ENCODE peak calls at places on chromosomes 12 and 14, in seven cellular contexts. B, G, I, M, Q, O and K are unnamed samples.

GRCh38 chr14:91143862-91144261 is 30.0 kb downstream of the DGLUCY start:
- DNase-seq in I (no peak), G (no peak), M (no peak), Q (peak), B (no peak), O (no peak), K (no peak)

GRCh38 chr12:40202095-40203059 is 22.4 kb upstream of the LRRK2 start:
- DNase-seq in G (no peak), B (peak), M (no peak), I (no peak), O (no peak), Q (no peak), K (no peak)

GRCh38 chr14:51458563-51458955 is 193.2 kb upstream of the FRMD6 start:
- DNase-seq in B (no peak), G (no peak), M (no peak), Q (no peak), O (no peak), I (no peak), K (peak)

GRCh38 chr12:28552472-28553061 is 362.3 kb downstream of the CCDC91 start:
- DNase-seq in G (no peak), B (no peak), M (no peak), Q (no peak), I (no peak), O (no peak), K (no peak)

GRCh38 chr14:61644834-61645233 is 50.5 kb upstream of the HIF1A start:
- DNase-seq in G (no peak), M (no peak), Q (no peak), I (no peak), O (no peak), B (no peak), K (no peak)

GRCh38 chr12:23127701-23128100 is 502.7 kb downstream of the ETNK1 start:
- DNase-seq in M (no peak), Q (no peak), I (no peak), G (no peak), B (no peak), O (no peak), K (no peak)

GRCh38 chr12:46763230-46763629 is 62.6 kb downstream of the SLC38A4 start:
- DNase-seq in G (no peak), I (no peak), O (no peak), Q (no peak), B (no peak), M (no peak), K (no peak)

GRCh38 chr14:67487937-67488893 is at the start of gene TMEM229B:
- DNase-seq in M (no peak), Q (no peak), B (peak), O (peak), G (peak), I (no peak), K (no peak)

GRCh38 chr12:93638095-93638494 is 39.1 kb upstream of the CRADD start:
- DNase-seq in B (no peak), Q (no peak), I (no peak), O (no peak), G (no peak), M (no peak), K (peak)

GRCh38 chr14:68208218-68208617 is 388.6 kb downstream of the RAD51B start:
- DNase-seq in G (no peak), I (no peak), O (no peak), M (no peak), Q (peak), B (no peak), K (no peak)

GRCh38 chr12:61412209-61412608 is 848.0 kb upstream of the USP15 start:
- DNase-seq in G (no peak), O (no peak), Q (no peak), B (no peak), M (no peak), I (no peak), K (no peak)

GRCh38 chr12:39872425-39872824 is 233.5 kb downstream of the SLC2A13 start:
- DNase-seq in O (no peak), Q (peak), M (no peak), G (no peak), B (peak), I (no peak), K (peak)

GRCh38 chr12:91778938-91779400 is 366.7 kb downstream of the BTG1 start:
- DNase-seq in I (no peak), Q (peak), G (no peak), M (peak), O (peak), B (peak), K (peak)

GRCh38 chr12:55720071-55720564 is at the start of gene RDH5:
- DNase-seq in I (no peak), O (no peak), M (no peak), G (no peak), B (no peak), Q (peak), K (peak)

GRCh38 chr12:108348842-108349241 is 9.7 kb upstream of the CMKLR1 start:
- DNase-seq in Q (no peak), B (no peak), M (no peak), I (no peak), O (no peak), G (no peak), K (no peak)

GRCh38 chr14:21652209-21652808 is 1.3 kb upstream of the OR4E2 start:
- DNase-seq in I (no peak), G (no peak), B (no peak), O (no peak), M (no peak), Q (no peak), K (no peak)

GRCh38 chr12:130664252-130664651 is 51.8 kb downstream of the RIMBP2 start:
- DNase-seq in I (no peak), B (no peak), O (no peak), M (no peak), G (no peak), Q (no peak), K (no peak)

GRCh38 chr14:35201066-35201465 is 78.7 kb downstream of the PRORP start:
- DNase-seq in O (peak), G (no peak), M (no peak), B (no peak), Q (no peak), I (no peak), K (no peak)